ENCODE peak calls at places on chromosomes 16 and 17, in ten cellular contexts. One of them, this sample, is unnamed.

GRCh38 chr17:14737984-14738651 is 437.2 kb downstream of the HS3ST3B1 start:
- DNase-seq in HEK293T: peak; percentile 23
- DNase-seq in ovary: no peak
- DNase-seq in SW480: peak; percentile 20
- DNase-seq in iris pigment epithelial cell: peak; percentile 100
- DNase-seq in activated naive CD4-positive, alpha-beta T cell treated with anti-CD3 and anti-CD28 coated beads, Interleukin-2, amount 10 ng/mL, durations not matched to agents 7 days and 5 days: no peak
- DNase-seq in activated CD8-positive, alpha-beta memory T cell treated with anti-CD3 and anti-CD28 coated beads for 4 hours: no peak
- DNase-seq in IMR-90: peak; percentile 99
- DNase-seq in RWPE1: peak; percentile 99
- DNase-seq in GM12864: no peak
- DNase-seq in this sample: no peak

GRCh38 chr17:69608808-69609494 is 194.5 kb downstream of the MAP2K6 start:
- DNase-seq in GM12864: no peak
- DNase-seq in IMR-90: peak; percentile 96
- DNase-seq in iris pigment epithelial cell: peak; percentile 97
- DNase-seq in activated CD8-positive, alpha-beta memory T cell treated with anti-CD3 and anti-CD28 coated beads for 4 hours: no peak
- DNase-seq in HEK293T: no peak
- DNase-seq in ovary: no peak
- DNase-seq in RWPE1: peak; percentile 44
- DNase-seq in activated naive CD4-positive, alpha-beta T cell treated with anti-CD3 and anti-CD28 coated beads, Interleukin-2, amount 10 ng/mL, durations not matched to agents 7 days and 5 days: no peak
- DNase-seq in SW480: no peak
- DNase-seq in this sample: no peak

GRCh38 chr17:42438600-42439567 is 15.8 kb upstream of the CAVIN1 start:
- DNase-seq in HEK293T: no peak
- DNase-seq in activated naive CD4-positive, alpha-beta T cell treated with anti-CD3 and anti-CD28 coated beads, Interleukin-2, amount 10 ng/mL, durations not matched to agents 7 days and 5 days: peak; percentile 66
- DNase-seq in activated CD8-positive, alpha-beta memory T cell treated with anti-CD3 and anti-CD28 coated beads for 4 hours: no peak
- DNase-seq in IMR-90: no peak
- DNase-seq in iris pigment epithelial cell: peak; percentile 41
- DNase-seq in RWPE1: no peak
- DNase-seq in GM12864: no peak
- DNase-seq in SW480: no peak
- DNase-seq in ovary: no peak
- DNase-seq in this sample: no peak

GRCh38 chr17:32771396-32771795 is 105.5 kb downstream of the MYO1D start:
- DNase-seq in activated CD8-positive, alpha-beta memory T cell treated with anti-CD3 and anti-CD28 coated beads for 4 hours: no peak
- DNase-seq in RWPE1: peak; percentile 6
- DNase-seq in iris pigment epithelial cell: peak; percentile 21
- DNase-seq in GM12864: no peak
- DNase-seq in activated naive CD4-positive, alpha-beta T cell treated with anti-CD3 and anti-CD28 coated beads, Interleukin-2, amount 10 ng/mL, durations not matched to agents 7 days and 5 days: no peak
- DNase-seq in HEK293T: no peak
- DNase-seq in SW480: no peak
- DNase-seq in IMR-90: no peak
- DNase-seq in ovary: no peak
- DNase-seq in this sample: no peak

GRCh38 chr17:81832608-81833159 is 407 bp downstream of the MCRIP1 start:
- DNase-seq in IMR-90: no peak
- DNase-seq in SW480: no peak
- DNase-seq in GM12864: peak; percentile 18
- DNase-seq in iris pigment epithelial cell: no peak
- DNase-seq in ovary: no peak
- DNase-seq in activated CD8-positive, alpha-beta memory T cell treated with anti-CD3 and anti-CD28 coated beads for 4 hours: no peak
- DNase-seq in HEK293T: no peak
- DNase-seq in RWPE1: no peak
- DNase-seq in activated naive CD4-positive, alpha-beta T cell treated with anti-CD3 and anti-CD28 coated beads, Interleukin-2, amount 10 ng/mL, durations not matched to agents 7 days and 5 days: no peak
- DNase-seq in this sample: no peak

GRCh38 chr17:4664230-4664629 is 22.8 kb upstream of the ALOX15 start:
- DNase-seq in IMR-90: no peak
- DNase-seq in activated naive CD4-positive, alpha-beta T cell treated with anti-CD3 and anti-CD28 coated beads, Interleukin-2, amount 10 ng/mL, durations not matched to agents 7 days and 5 days: no peak
- DNase-seq in HEK293T: no peak
- DNase-seq in RWPE1: no peak
- DNase-seq in GM12864: no peak
- DNase-seq in activated CD8-positive, alpha-beta memory T cell treated with anti-CD3 and anti-CD28 coated beads for 4 hours: no peak
- DNase-seq in SW480: no peak
- DNase-seq in ovary: no peak
- DNase-seq in iris pigment epithelial cell: no peak
- DNase-seq in this sample: no peak

GRCh38 chr17:45430738-45431530 is 1.7 kb downstream of the ARHGAP27 start:
- DNase-seq in RWPE1: peak; percentile 69
- DNase-seq in iris pigment epithelial cell: no peak
- DNase-seq in IMR-90: no peak
- DNase-seq in SW480: no peak
- DNase-seq in activated naive CD4-positive, alpha-beta T cell treated with anti-CD3 and anti-CD28 coated beads, Interleukin-2, amount 10 ng/mL, durations not matched to agents 7 days and 5 days: peak; percentile 69
- DNase-seq in GM12864: no peak
- DNase-seq in activated CD8-positive, alpha-beta memory T cell treated with anti-CD3 and anti-CD28 coated beads for 4 hours: no peak
- DNase-seq in HEK293T: no peak
- DNase-seq in ovary: no peak
- DNase-seq in this sample: no peak

GRCh38 chr17:56502120-56502519 is 91.4 kb upstream of the NOG start:
- DNase-seq in HEK293T: no peak
- DNase-seq in ovary: no peak
- DNase-seq in activated CD8-positive, alpha-beta memory T cell treated with anti-CD3 and anti-CD28 coated beads for 4 hours: no peak
- DNase-seq in GM12864: no peak
- DNase-seq in SW480: no peak
- DNase-seq in iris pigment epithelial cell: no peak
- DNase-seq in RWPE1: no peak
- DNase-seq in IMR-90: no peak
- DNase-seq in activated naive CD4-positive, alpha-beta T cell treated with anti-CD3 and anti-CD28 coated beads, Interleukin-2, amount 10 ng/mL, durations not matched to agents 7 days and 5 days: no peak
- DNase-seq in this sample: no peak

GRCh38 chr16:70689970-70690905 is 4.4 kb upstream of the MTSS2 start:
- DNase-seq in GM12864: no peak
- DNase-seq in activated naive CD4-positive, alpha-beta T cell treated with anti-CD3 and anti-CD28 coated beads, Interleukin-2, amount 10 ng/mL, durations not matched to agents 7 days and 5 days: no peak
- DNase-seq in activated CD8-positive, alpha-beta memory T cell treated with anti-CD3 and anti-CD28 coated beads for 4 hours: no peak
- DNase-seq in iris pigment epithelial cell: no peak
- DNase-seq in HEK293T: no peak
- DNase-seq in IMR-90: no peak
- DNase-seq in ovary: no peak
- DNase-seq in RWPE1: no peak
- DNase-seq in SW480: no peak
- DNase-seq in this sample: no peak

GRCh38 chr16:64615647-64616280 is 506.1 kb downstream of the CDH11 start:
- DNase-seq in activated CD8-positive, alpha-beta memory T cell treated with anti-CD3 and anti-CD28 coated beads for 4 hours: no peak
- DNase-seq in RWPE1: no peak
- DNase-seq in GM12864: no peak
- DNase-seq in HEK293T: no peak
- DNase-seq in ovary: no peak
- DNase-seq in activated naive CD4-positive, alpha-beta T cell treated with anti-CD3 and anti-CD28 coated beads, Interleukin-2, amount 10 ng/mL, durations not matched to agents 7 days and 5 days: no peak
- DNase-seq in IMR-90: peak; percentile 1
- DNase-seq in SW480: no peak
- DNase-seq in iris pigment epithelial cell: no peak
- DNase-seq in this sample: no peak

GRCh38 chr17:42458497-42459255 is at the start of gene ATP6V0A1:
- DNase-seq in SW480: peak; percentile 87
- DNase-seq in activated CD8-positive, alpha-beta memory T cell treated with anti-CD3 and anti-CD28 coated beads for 4 hours: peak; percentile 79
- DNase-seq in activated naive CD4-positive, alpha-beta T cell treated with anti-CD3 and anti-CD28 coated beads, Interleukin-2, amount 10 ng/mL, durations not matched to agents 7 days and 5 days: peak; percentile 94
- DNase-seq in iris pigment epithelial cell: peak; percentile 89
- DNase-seq in IMR-90: peak; percentile 81
- DNase-seq in ovary: peak; percentile 97
- DNase-seq in RWPE1: peak; percentile 90
- DNase-seq in HEK293T: peak; percentile 96
- DNase-seq in GM12864: peak; percentile 69
- DNase-seq in this sample: peak; percentile 68

GRCh38 chr17:79721993-79722671 is 8.6 kb upstream of the ENPP7 start:
- DNase-seq in iris pigment epithelial cell: peak; percentile 8
- DNase-seq in RWPE1: no peak
- DNase-seq in SW480: peak; percentile 70
- DNase-seq in activated CD8-positive, alpha-beta memory T cell treated with anti-CD3 and anti-CD28 coated beads for 4 hours: no peak
- DNase-seq in ovary: no peak
- DNase-seq in GM12864: no peak
- DNase-seq in HEK293T: peak; percentile 70
- DNase-seq in activated naive CD4-positive, alpha-beta T cell treated with anti-CD3 and anti-CD28 coated beads, Interleukin-2, amount 10 ng/mL, durations not matched to agents 7 days and 5 days: no peak
- DNase-seq in IMR-90: no peak
- DNase-seq in this sample: no peak

GRCh38 chr16:86044241-86044671 is 145.3 kb downstream of the IRF8 start:
- DNase-seq in IMR-90: peak; percentile 64
- DNase-seq in HEK293T: peak; percentile 75
- DNase-seq in GM12864: no peak
- DNase-seq in iris pigment epithelial cell: peak; percentile 56
- DNase-seq in SW480: peak; percentile 16
- DNase-seq in ovary: no peak
- DNase-seq in activated naive CD4-positive, alpha-beta T cell treated with anti-CD3 and anti-CD28 coated beads, Interleukin-2, amount 10 ng/mL, durations not matched to agents 7 days and 5 days: peak; percentile 54
- DNase-seq in RWPE1: peak; percentile 38
- DNase-seq in activated CD8-positive, alpha-beta memory T cell treated with anti-CD3 and anti-CD28 coated beads for 4 hours: no peak
- DNase-seq in this sample: peak; percentile 68

GRCh38 chr17:6420173-6420641 is 14.7 kb downstream of the AIPL1 start:
- DNase-seq in ovary: no peak
- DNase-seq in SW480: no peak
- DNase-seq in activated naive CD4-positive, alpha-beta T cell treated with anti-CD3 and anti-CD28 coated beads, Interleukin-2, amount 10 ng/mL, durations not matched to agents 7 days and 5 days: peak; percentile 46
- DNase-seq in activated CD8-positive, alpha-beta memory T cell treated with anti-CD3 and anti-CD28 coated beads for 4 hours: no peak
- DNase-seq in HEK293T: peak; percentile 42
- DNase-seq in GM12864: no peak
- DNase-seq in RWPE1: no peak
- DNase-seq in iris pigment epithelial cell: peak; percentile 36
- DNase-seq in IMR-90: peak; percentile 1
- DNase-seq in this sample: no peak

GRCh38 chr16:3198334-3199072 is 10.5 kb downstream of the OR1F1 start:
- DNase-seq in HEK293T: no peak
- DNase-seq in activated naive CD4-positive, alpha-beta T cell treated with anti-CD3 and anti-CD28 coated beads, Interleukin-2, amount 10 ng/mL, durations not matched to agents 7 days and 5 days: no peak
- DNase-seq in IMR-90: no peak
- DNase-seq in SW480: peak; percentile 32
- DNase-seq in iris pigment epithelial cell: no peak
- DNase-seq in activated CD8-positive, alpha-beta memory T cell treated with anti-CD3 and anti-CD28 coated beads for 4 hours: no peak
- DNase-seq in ovary: no peak
- DNase-seq in RWPE1: no peak
- DNase-seq in GM12864: no peak
- DNase-seq in this sample: no peak

GRCh38 chr17:47363171-47363570 is 39.4 kb downstream of the EFCAB13 start:
- DNase-seq in GM12864: no peak
- DNase-seq in SW480: no peak
- DNase-seq in RWPE1: no peak
- DNase-seq in HEK293T: no peak
- DNase-seq in activated naive CD4-positive, alpha-beta T cell treated with anti-CD3 and anti-CD28 coated beads, Interleukin-2, amount 10 ng/mL, durations not matched to agents 7 days and 5 days: no peak
- DNase-seq in ovary: no peak
- DNase-seq in IMR-90: no peak
- DNase-seq in activated CD8-positive, alpha-beta memory T cell treated with anti-CD3 and anti-CD28 coated beads for 4 hours: no peak
- DNase-seq in iris pigment epithelial cell: peak; percentile 2
- DNase-seq in this sample: no peak

GRCh38 chr17:17304521-17304985 is 1.4 kb downstream of the NT5M start:
- DNase-seq in SW480: no peak
- DNase-seq in iris pigment epithelial cell: no peak
- DNase-seq in HEK293T: no peak
- DNase-seq in ovary: no peak
- DNase-seq in activated naive CD4-positive, alpha-beta T cell treated with anti-CD3 and anti-CD28 coated beads, Interleukin-2, amount 10 ng/mL, durations not matched to agents 7 days and 5 days: peak; percentile 26
- DNase-seq in activated CD8-positive, alpha-beta memory T cell treated with anti-CD3 and anti-CD28 coated beads for 4 hours: no peak
- DNase-seq in RWPE1: no peak
- DNase-seq in GM12864: no peak
- DNase-seq in IMR-90: no peak
- DNase-seq in this sample: no peak

GRCh38 chr17:48632579-48633265 is 6.6 kb upstream of the HOXB9 start:
- DNase-seq in IMR-90: no peak
- DNase-seq in iris pigment epithelial cell: no peak
- DNase-seq in activated CD8-positive, alpha-beta memory T cell treated with anti-CD3 and anti-CD28 coated beads for 4 hours: no peak
- DNase-seq in SW480: no peak
- DNase-seq in ovary: no peak
- DNase-seq in activated naive CD4-positive, alpha-beta T cell treated with anti-CD3 and anti-CD28 coated beads, Interleukin-2, amount 10 ng/mL, durations not matched to agents 7 days and 5 days: no peak
- DNase-seq in RWPE1: no peak
- DNase-seq in GM12864: no peak
- DNase-seq in HEK293T: no peak
- DNase-seq in this sample: no peak

GRCh38 chr16:59259074-59259963 is 525.2 kb upstream of the GOT2 start:
- DNase-seq in SW480: peak; percentile 11
- DNase-seq in GM12864: no peak
- DNase-seq in HEK293T: no peak
- DNase-seq in RWPE1: no peak
- DNase-seq in iris pigment epithelial cell: no peak
- DNase-seq in activated naive CD4-positive, alpha-beta T cell treated with anti-CD3 and anti-CD28 coated beads, Interleukin-2, amount 10 ng/mL, durations not matched to agents 7 days and 5 days: peak; percentile 49
- DNase-seq in IMR-90: no peak
- DNase-seq in activated CD8-positive, alpha-beta memory T cell treated with anti-CD3 and anti-CD28 coated beads for 4 hours: no peak
- DNase-seq in ovary: no peak
- DNase-seq in this sample: no peak

GRCh38 chr16:10646581-10647263 is 48.0 kb downstream of the TEKT5 start:
- DNase-seq in SW480: no peak
- DNase-seq in iris pigment epithelial cell: no peak
- DNase-seq in RWPE1: no peak
- DNase-seq in activated CD8-positive, alpha-beta memory T cell treated with anti-CD3 and anti-CD28 coated beads for 4 hours: no peak
- DNase-seq in ovary: no peak
- DNase-seq in IMR-90: no peak
- DNase-seq in activated naive CD4-positive, alpha-beta T cell treated with anti-CD3 and anti-CD28 coated beads, Interleukin-2, amount 10 ng/mL, durations not matched to agents 7 days and 5 days: no peak
- DNase-seq in GM12864: no peak
- DNase-seq in HEK293T: no peak
- DNase-seq in this sample: no peak